ENCODE peak calls at places on chromosomes 1 and 21, in four cellular contexts. F, X, J and K are unnamed samples.

GRCh38 chr21:31235671-31236450 is 108.2 kb downstream of the TIAM1 start:
- DNase-seq in F (no peak), X (no peak), J (no peak), K (no peak)

GRCh38 chr1:34162852-34163766 is 1.9 kb downstream of the CSMD2 start:
- DNase-seq in F (peak), X (peak), J (no peak), K (no peak)

GRCh38 chr21:21051109-21052055 is 53.2 kb downstream of the NCAM2 start:
- DNase-seq in F (no peak), X (no peak), J (no peak), K (no peak)

GRCh38 chr1:27934818-27935549 is at the start of gene SMPDL3B:
- DNase-seq in F (no peak), X (no peak), J (no peak), K (no peak)

GRCh38 chr1:924619-925323 is 1.0 kb downstream of the SAMD11 start:
- DNase-seq in F (no peak), X (no peak), J (no peak), K (no peak)

GRCh38 chr21:42550817-42551216 is 37.2 kb downstream of the SLC37A1 start:
- DNase-seq in F (no peak), X (no peak), J (no peak), K (no peak)

GRCh38 chr21:45130324-45130774 is 56.0 kb downstream of the ADARB1 start:
- DNase-seq in F (no peak), X (no peak), J (no peak), K (no peak)

GRCh38 chr1:114164840-114165543 is 11.3 kb upstream of the SYT6 start:
- DNase-seq in F (no peak), X (no peak), J (no peak), K (no peak)

GRCh38 chr1:27527857-27528700 is 38.1 kb upstream of the WASF2 start:
- DNase-seq in F (peak), X (no peak), J (peak), K (peak)

GRCh38 chr1:66732407-66733166 is 19.7 kb upstream of the DYNLT5 start:
- DNase-seq in F (no peak), X (no peak), J (no peak), K (no peak)

GRCh38 chr1:14438127-14438769 is 160.2 kb upstream of the KAZN start:
- DNase-seq in F (no peak), X (no peak), J (no peak), K (no peak)

DNA sequence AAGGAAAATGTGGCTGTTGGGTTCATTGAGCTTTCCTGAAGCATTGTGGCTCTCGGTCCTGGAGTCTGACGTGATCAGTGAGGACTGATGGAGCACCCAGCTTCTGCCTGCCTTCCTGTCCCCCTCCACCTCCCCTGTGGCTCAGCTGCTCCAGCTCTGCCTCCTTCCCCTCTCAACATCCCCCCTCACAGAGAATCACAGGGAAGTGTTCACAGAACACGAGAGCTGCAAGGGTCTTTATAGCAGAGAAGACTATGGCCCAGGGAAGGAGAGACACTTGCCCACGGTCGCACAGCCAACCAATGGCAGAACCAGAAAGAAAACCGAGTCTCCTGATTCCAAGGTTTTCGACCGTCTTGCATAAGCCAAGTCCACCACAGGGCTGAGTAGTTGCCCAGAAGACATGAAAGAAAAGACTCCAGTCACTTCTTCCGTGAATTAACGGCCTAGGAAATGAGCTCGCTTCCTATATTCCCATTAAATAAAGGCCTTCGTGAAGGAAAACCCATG is 2.3 kb upstream of the MYOC start:
- DNase-seq in F (no peak), X (no peak), J (no peak), K (no peak)
- H3K27ac ChIP-seq in F (peak), X (peak), J (peak), K (no peak)

DNA sequence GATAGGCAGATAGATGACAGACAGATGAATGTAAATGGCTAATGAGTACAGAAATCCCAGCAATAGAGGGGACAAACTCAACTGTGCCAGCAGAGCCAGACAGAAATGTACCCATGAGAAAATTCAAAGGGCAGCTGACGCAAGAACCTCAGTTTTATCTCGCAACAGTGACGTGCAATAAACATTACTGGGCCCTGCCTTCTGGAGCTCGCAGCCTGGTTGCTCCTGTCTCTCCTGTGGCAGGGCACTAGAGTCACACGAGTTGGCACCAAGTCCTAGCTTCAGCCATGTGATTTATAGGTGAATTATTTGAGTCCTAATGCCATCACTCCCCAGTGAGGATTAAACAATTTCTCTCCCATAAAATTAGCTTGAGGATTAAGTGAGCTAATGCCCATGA is 50.8 kb downstream of the VAV3 start:
- DNase-seq in F (no peak), X (no peak), J (no peak), K (no peak)
- H3K27ac ChIP-seq in F (no peak), X (no peak), J (no peak), K (no peak)

GRCh38 chr1:93448292-93448982 is 519 bp downstream of the FNBP1L start:
- DNase-seq in F (peak), X (no peak), J (peak), K (no peak)
- H3K27ac ChIP-seq in F (peak), X (peak), J (peak), K (no peak)

GRCh38 chr21:37527716-37528115 is 161.1 kb downstream of the DYRK1A start:
- DNase-seq in F (no peak), X (no peak), J (no peak), K (no peak)
- H3K27ac ChIP-seq in F (no peak), X (no peak), J (no peak), K (no peak)

DNA sequence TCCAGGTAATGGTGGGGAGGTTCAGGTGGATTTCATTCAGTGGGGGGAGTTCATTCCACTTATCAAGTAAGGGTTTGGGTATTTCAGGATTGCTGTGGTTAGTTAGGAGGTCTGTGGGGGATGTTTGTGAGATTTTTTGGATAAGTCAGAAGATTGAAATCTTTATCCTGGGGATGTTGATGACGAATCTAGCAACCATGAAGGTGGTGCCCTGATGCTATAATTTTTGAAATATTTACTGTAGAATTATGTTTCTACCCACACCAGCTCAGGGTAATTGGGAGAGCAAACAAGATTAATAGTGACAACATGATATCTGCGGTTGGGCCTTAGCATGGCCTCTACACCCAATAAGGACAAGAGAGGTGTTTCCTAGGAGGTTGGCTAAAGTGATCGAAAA is 28.3 kb downstream of the SUCO start:
- DNase-seq in F (no peak), X (no peak), J (no peak), K (no peak)
- H3K27ac ChIP-seq in F (no peak), X (no peak), J (no peak), K (no peak)